ENCODE peak calls at places on chromosomes 5 and 9, in six cellular contexts. F, X, Q, U, A and H are unnamed samples.
A peak's percentile ranks its signal among the peaks of the same experiment; 100 is the strongest.

GRCh38 chr5:169435506-169436230 is 134.7 kb upstream of the SLIT3 start:
- DNase-seq in F (no peak), X (no peak), U (no peak), A (no peak), Q (no peak), H (no peak)

GRCh38 chr9:127664678-127665507 is 41.9 kb upstream of the CFAP157 start:
- DNase-seq in A (no peak), F (no peak), Q (peak; percentile 83), X (peak; percentile 13), U (no peak), H (peak; percentile 76)

GRCh38 chr5:168578006-168578405 is 1.2 kb downstream of the PANK3 start:
- DNase-seq in Q (no peak), U (peak; percentile 22), A (no peak), F (no peak), X (peak; percentile 37), H (no peak)

GRCh38 chr9:77839459-77840140 is 191.5 kb upstream of the GNA14 start:
- DNase-seq in U (no peak), A (no peak), X (peak; percentile 53), Q (peak; percentile 50), F (peak; percentile 77), H (no peak)

GRCh38 chr5:57232293-57233033 is 58.6 kb downstream of the GPBP1 start:
- DNase-seq in A (no peak), Q (no peak), X (peak; percentile 12), F (no peak), U (no peak), H (no peak)

GRCh38 chr5:78275998-78276543 is 18.4 kb downstream of the AP3B1 start:
- DNase-seq in F (no peak), Q (no peak), A (no peak), U (no peak), X (peak; percentile 12), H (no peak)

GRCh38 chr5:33074548-33074947 is 363.4 kb downstream of the NPR3 start:
- DNase-seq in X (peak; percentile 32), F (no peak), A (no peak), Q (no peak), U (no peak), H (no peak)

GRCh38 chr5:171838066-171838465 is 52.4 kb downstream of the SMIM23 start:
- DNase-seq in X (no peak), A (no peak), F (no peak), U (no peak), Q (no peak), H (no peak)

DNA sequence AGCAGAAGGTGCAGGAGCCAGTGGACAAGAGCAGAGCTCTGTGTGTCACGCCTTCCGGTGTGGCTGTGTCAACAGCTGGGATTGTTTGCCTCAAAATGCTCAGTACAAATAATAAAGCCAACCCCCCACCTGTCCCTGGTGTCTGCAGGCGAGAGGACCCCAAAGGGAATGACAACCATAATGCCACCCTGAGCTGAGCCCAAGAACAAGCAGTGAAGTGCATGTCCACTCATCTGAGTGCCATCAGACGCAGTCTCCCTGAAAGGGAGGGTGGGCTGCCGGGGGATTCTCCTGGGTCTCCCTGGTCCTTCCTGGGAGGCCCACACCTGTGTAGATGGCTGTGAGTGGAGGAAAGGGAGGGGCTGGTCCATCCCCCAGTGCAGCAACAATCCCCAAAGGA is 328.8 kb upstream of the IRX1 start:
- DNase-seq in F (no peak), U (no peak), X (no peak), Q (no peak), A (no peak), H (no peak)
- H3K9me3 ChIP-seq in F (no peaks in the 10 kb centered on the region), U (no peaks in the 10 kb centered on the region), X (peaks cover 46% of the 10 kb centered on the region), Q (peaks cover 7% of the 10 kb centered on the region), A (no peaks in the 10 kb centered on the region), H (no peaks in the 10 kb centered on the region)

GRCh38 chr9:121569266-121569648 is 69.6 kb upstream of the GGTA1 start:
- DNase-seq in X (no peak), U (no peak), F (no peak), Q (no peak), A (no peak), H (no peak)

GRCh38 chr9:121566401-121567141 is 66.9 kb upstream of the GGTA1 start:
- DNase-seq in F (no peak), X (peak; percentile 79), U (no peak), Q (no peak), A (no peak), H (peak; percentile 72)

GRCh38 chr9:121567142-121568100 is 67.8 kb upstream of the GGTA1 start:
- DNase-seq in X (peak; percentile 28), U (no peak), F (no peak), Q (no peak), A (no peak), H (peak; percentile 85)

GRCh38 chr9:121568101-121568460 is 68.4 kb upstream of the GGTA1 start:
- DNase-seq in A (no peak), U (no peak), X (no peak), F (no peak), Q (no peak), H (no peak)

DNA sequence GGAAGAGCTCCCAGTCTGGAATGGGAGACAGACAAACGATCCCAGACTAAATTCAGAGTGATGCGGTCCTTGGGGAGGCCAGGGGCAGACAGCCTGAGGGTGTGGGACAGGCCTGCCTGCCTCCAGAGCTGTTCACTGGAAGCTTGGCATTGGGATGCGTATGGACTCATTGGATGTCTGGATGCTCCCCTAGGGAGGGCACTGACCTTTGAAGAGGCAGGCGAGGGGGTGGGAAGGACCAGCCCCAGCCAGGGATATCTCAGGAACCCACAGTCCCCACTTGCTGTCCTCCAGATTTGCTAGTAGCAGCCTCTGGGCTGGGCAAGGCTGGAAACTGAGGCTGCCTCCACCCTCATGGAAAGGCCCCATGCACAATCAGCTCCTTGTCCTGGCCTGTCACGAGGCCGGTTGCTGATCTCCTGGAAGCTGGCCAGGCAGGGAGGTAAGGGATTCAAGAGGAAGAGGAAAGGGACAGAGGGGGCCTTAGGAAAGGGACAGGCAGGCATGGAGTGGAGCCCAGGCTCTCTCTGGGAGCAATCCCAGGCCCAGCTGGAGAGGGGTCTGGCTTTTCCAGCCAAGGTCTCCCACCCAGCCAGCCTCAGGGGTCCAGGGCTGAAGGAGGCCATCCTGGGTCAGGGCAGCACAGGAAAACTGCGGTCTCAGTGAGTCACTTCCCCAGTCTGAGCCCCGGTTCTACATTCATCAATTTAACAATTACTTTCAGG is 69.1 kb upstream of the GGTA1 start:
- DNase-seq in Q (no peak), A (no peak), F (no peak), X (peak; percentile 24), U (no peak), H (peak; percentile 56)
- TF ChIP-seq SMC3 in Q (no peak), A (no peak), F (no peak), X (no peak), U (no peak), H (no peak)

DNA sequence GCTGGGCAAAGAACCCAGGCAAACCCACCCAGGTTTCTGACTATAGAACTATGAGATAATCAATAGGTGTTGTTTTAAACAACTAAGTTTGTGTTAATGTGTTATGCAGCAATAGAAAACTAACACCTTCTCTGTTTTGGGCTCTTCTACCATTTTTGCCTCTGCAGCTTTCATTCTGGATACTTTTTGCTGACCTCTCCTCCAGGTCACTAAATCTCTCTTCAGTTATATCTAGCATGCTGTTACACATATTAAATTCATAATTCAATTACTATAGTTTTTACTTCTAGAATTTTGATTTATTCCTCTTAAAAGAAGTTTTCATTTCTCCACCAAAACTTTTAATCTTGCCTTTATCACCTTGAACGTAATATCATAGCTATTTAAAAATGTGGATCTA is 17.2 kb downstream of the MAPK9 start:
- DNase-seq in A (no peak), U (no peak), F (no peak), Q (no peak), X (no peak), H (no peak)
- H3K9me3 ChIP-seq in A (peaks cover 20% of the 10 kb centered on the region), U (peaks cover 10% of the 10 kb centered on the region), F (peaks cover 90% of the 10 kb centered on the region), Q (no peaks in the 10 kb centered on the region), X (peaks cover 25% of the 10 kb centered on the region), H (no peaks in the 10 kb centered on the region)

GRCh38 chr9:69047331-69047730 is 11.8 kb downstream of the FXN start:
- DNase-seq in Q (no peak), F (no peak), X (no peak), U (no peak), A (no peak), H (no peak)
- TF ChIP-seq SMC3 in Q (no peak), F (no peak), X (no peak), U (no peak), A (no peak), H (no peak)